ENCODE peak calls at places on chromosome 15, in nine cellular contexts. One of them, this sample, is unnamed.

GRCh38 chr15:75368689-75369239 is 357 bp upstream of the MAN2C1 start:
- DNase-seq in suprapubic skin: no peak
- DNase-seq in prostate gland: no peak
- DNase-seq in adrenal gland: no peak
- DNase-seq in right lobe of liver: no peak
- DNase-seq in tibial nerve: no peak
- DNase-seq in IMR-90: peak
- DNase-seq in body of pancreas: no peak
- DNase-seq in stomach: no peak
- DNase-seq in this sample: no peak

GRCh38 chr15:29379647-29380046 is 110.0 kb upstream of the NSMCE3 start:
- DNase-seq in prostate gland: no peak
- DNase-seq in tibial nerve: no peak
- DNase-seq in suprapubic skin: no peak
- DNase-seq in right lobe of liver: no peak
- DNase-seq in stomach: no peak
- DNase-seq in body of pancreas: no peak
- DNase-seq in IMR-90: no peak
- DNase-seq in adrenal gland: no peak
- DNase-seq in this sample: no peak

GRCh38 chr15:54789377-54789776 is 407.4 kb downstream of the RSL24D1 start:
- DNase-seq in tibial nerve: no peak
- DNase-seq in right lobe of liver: no peak
- DNase-seq in body of pancreas: no peak
- DNase-seq in suprapubic skin: no peak
- DNase-seq in IMR-90: no peak
- DNase-seq in prostate gland: no peak
- DNase-seq in stomach: no peak
- DNase-seq in adrenal gland: no peak
- DNase-seq in this sample: no peak

GRCh38 chr15:93057618-93058017 is 31.4 kb downstream of the RGMA start:
- DNase-seq in right lobe of liver: no peak
- DNase-seq in suprapubic skin: no peak
- DNase-seq in adrenal gland: no peak
- DNase-seq in prostate gland: no peak
- DNase-seq in tibial nerve: no peak
- DNase-seq in IMR-90: no peak
- DNase-seq in body of pancreas: no peak
- DNase-seq in stomach: no peak
- DNase-seq in this sample: no peak

GRCh38 chr15:58520936-58521292 is 89.1 kb downstream of the LIPC start:
- DNase-seq in tibial nerve: no peak
- DNase-seq in prostate gland: no peak
- DNase-seq in adrenal gland: no peak
- DNase-seq in suprapubic skin: no peak
- DNase-seq in body of pancreas: no peak
- DNase-seq in IMR-90: no peak
- DNase-seq in stomach: no peak
- DNase-seq in right lobe of liver: no peak
- DNase-seq in this sample: no peak

GRCh38 chr15:100879046-100879445 is 585 bp upstream of the ALDH1A3 start:
- DNase-seq in body of pancreas: no peak
- DNase-seq in tibial nerve: no peak
- DNase-seq in right lobe of liver: no peak
- DNase-seq in stomach: no peak
- DNase-seq in prostate gland: no peak
- DNase-seq in adrenal gland: no peak
- DNase-seq in suprapubic skin: peak
- DNase-seq in IMR-90: no peak
- DNase-seq in this sample: peak

GRCh38 chr15:84905016-84905916 is 20.8 kb downstream of the SLC28A1 start:
- DNase-seq in IMR-90: no peak
- DNase-seq in stomach: no peak
- DNase-seq in adrenal gland: no peak
- DNase-seq in suprapubic skin: no peak
- DNase-seq in body of pancreas: no peak
- DNase-seq in right lobe of liver: no peak
- DNase-seq in tibial nerve: no peak
- DNase-seq in prostate gland: no peak
- DNase-seq in this sample: no peak

GRCh38 chr15:47399100-47399499 is 318.2 kb upstream of the SEMA6D start:
- DNase-seq in body of pancreas: no peak
- DNase-seq in suprapubic skin: no peak
- DNase-seq in prostate gland: no peak
- DNase-seq in tibial nerve: no peak
- DNase-seq in IMR-90: peak
- DNase-seq in stomach: no peak
- DNase-seq in adrenal gland: no peak
- DNase-seq in right lobe of liver: no peak
- DNase-seq in this sample: no peak

GRCh38 chr15:71697999-71698398 is 112.4 kb upstream of the NR2E3 start:
- DNase-seq in tibial nerve: no peak
- DNase-seq in suprapubic skin: no peak
- DNase-seq in right lobe of liver: no peak
- DNase-seq in IMR-90: no peak
- DNase-seq in stomach: no peak
- DNase-seq in body of pancreas: no peak
- DNase-seq in prostate gland: no peak
- DNase-seq in adrenal gland: no peak
- DNase-seq in this sample: no peak

GRCh38 chr15:50415752-50416404 is 8.3 kb upstream of the USP8 start:
- DNase-seq in adrenal gland: no peak
- DNase-seq in suprapubic skin: no peak
- DNase-seq in right lobe of liver: no peak
- DNase-seq in prostate gland: no peak
- DNase-seq in body of pancreas: no peak
- DNase-seq in stomach: no peak
- DNase-seq in IMR-90: peak
- DNase-seq in tibial nerve: no peak
- DNase-seq in this sample: no peak

GRCh38 chr15:59940928-59941327 is 63.2 kb upstream of the FOXB1 start:
- DNase-seq in right lobe of liver: no peak
- DNase-seq in IMR-90: no peak
- DNase-seq in tibial nerve: no peak
- DNase-seq in prostate gland: no peak
- DNase-seq in body of pancreas: no peak
- DNase-seq in stomach: no peak
- DNase-seq in suprapubic skin: no peak
- DNase-seq in adrenal gland: no peak
- DNase-seq in this sample: no peak

GRCh38 chr15:95448531-95449210 is 881.8 kb upstream of the NR2F2 start:
- DNase-seq in adrenal gland: no peak
- DNase-seq in IMR-90: peak
- DNase-seq in stomach: no peak
- DNase-seq in suprapubic skin: no peak
- DNase-seq in right lobe of liver: no peak
- DNase-seq in prostate gland: no peak
- DNase-seq in body of pancreas: no peak
- DNase-seq in tibial nerve: no peak
- DNase-seq in this sample: no peak

GRCh38 chr15:90031231-90031791 is 30.2 kb downstream of the ZNF710 start:
- DNase-seq in tibial nerve: no peak
- DNase-seq in IMR-90: peak
- DNase-seq in stomach: no peak
- DNase-seq in suprapubic skin: peak
- DNase-seq in adrenal gland: no peak
- DNase-seq in prostate gland: no peak
- DNase-seq in body of pancreas: no peak
- DNase-seq in right lobe of liver: peak
- DNase-seq in this sample: peak

GRCh38 chr15:75809986-75810750 is 33.1 kb upstream of the UBE2Q2 start:
- DNase-seq in prostate gland: no peak
- DNase-seq in suprapubic skin: no peak
- DNase-seq in IMR-90: no peak
- DNase-seq in right lobe of liver: no peak
- DNase-seq in adrenal gland: no peak
- DNase-seq in body of pancreas: peak
- DNase-seq in stomach: peak
- DNase-seq in tibial nerve: no peak
- DNase-seq in this sample: no peak

GRCh38 chr15:60649845-60650548 is 171.1 kb upstream of the ICE2 start:
- DNase-seq in right lobe of liver: no peak
- DNase-seq in suprapubic skin: no peak
- DNase-seq in tibial nerve: no peak
- DNase-seq in IMR-90: peak
- DNase-seq in prostate gland: no peak
- DNase-seq in body of pancreas: no peak
- DNase-seq in adrenal gland: no peak
- DNase-seq in stomach: no peak
- DNase-seq in this sample: no peak

GRCh38 chr15:66638377-66638776 is 63.7 kb upstream of the SMAD6 start:
- DNase-seq in IMR-90: no peak
- DNase-seq in adrenal gland: no peak
- DNase-seq in body of pancreas: no peak
- DNase-seq in suprapubic skin: no peak
- DNase-seq in tibial nerve: no peak
- DNase-seq in right lobe of liver: peak
- DNase-seq in stomach: no peak
- DNase-seq in prostate gland: no peak
- DNase-seq in this sample: no peak

GRCh38 chr15:55587321-55588069 is 650 bp downstream of the PYGO1 start:
- DNase-seq in right lobe of liver: no peak
- DNase-seq in prostate gland: no peak
- DNase-seq in stomach: no peak
- DNase-seq in suprapubic skin: peak
- DNase-seq in IMR-90: peak
- DNase-seq in tibial nerve: no peak
- DNase-seq in adrenal gland: peak
- DNase-seq in body of pancreas: peak
- DNase-seq in this sample: peak

DNA sequence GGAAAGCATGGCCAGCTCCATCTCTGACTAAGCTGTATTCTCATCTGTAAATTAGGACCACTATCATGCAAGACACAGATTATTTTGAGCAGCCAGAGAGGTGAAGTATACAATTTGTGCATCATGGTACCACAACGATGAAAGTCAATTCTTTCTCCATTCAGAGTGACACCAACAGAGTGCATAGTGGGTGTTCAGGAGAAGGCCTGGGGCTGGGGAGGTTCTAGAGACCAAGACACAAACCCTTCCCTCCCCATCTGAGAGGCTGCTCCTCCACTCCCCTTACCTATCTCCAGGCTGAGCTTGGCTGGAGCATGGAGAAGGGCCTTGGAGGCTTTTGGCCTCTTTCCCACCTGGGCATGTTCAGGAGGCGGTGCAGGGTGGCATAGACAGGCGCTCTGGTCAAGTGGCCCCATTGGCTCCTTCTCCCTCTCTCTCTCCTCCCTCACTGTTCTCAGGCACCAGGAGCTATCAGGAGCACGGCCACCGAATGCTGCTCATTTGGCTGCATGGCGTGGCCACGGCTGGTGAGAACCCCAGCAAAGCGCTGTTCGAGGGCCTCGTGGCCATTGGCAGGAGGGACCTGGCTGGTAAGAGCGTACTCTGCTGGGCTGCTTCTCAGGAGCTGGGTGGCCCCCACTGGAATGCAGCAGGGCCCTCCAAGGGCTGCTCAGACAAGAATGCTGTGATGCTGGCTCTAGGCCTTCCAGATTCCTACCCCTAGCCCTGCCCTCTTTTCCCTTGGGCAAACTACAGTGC is 37.9 kb downstream of the ANKDD1A start:
- DNase-seq in suprapubic skin: no peak
- DNase-seq in stomach: no peak
- DNase-seq in prostate gland: no peak
- DNase-seq in tibial nerve: no peak
- DNase-seq in IMR-90: no peak
- DNase-seq in adrenal gland: no peak
- DNase-seq in body of pancreas: no peak
- DNase-seq in right lobe of liver: no peak
- DNase-seq in this sample: no peak
- TF ChIP-seq POLR2A in suprapubic skin: no peak
- TF ChIP-seq POLR2A in stomach: no peak
- TF ChIP-seq POLR2A in prostate gland: no peak
- TF ChIP-seq POLR2A in tibial nerve: no peak
- TF ChIP-seq POLR2A in IMR-90: no peak
- TF ChIP-seq POLR2A in adrenal gland: no peak
- TF ChIP-seq POLR2A in body of pancreas: no peak
- TF ChIP-seq POLR2A in right lobe of liver: no peak
- TF ChIP-seq POLR2A in this sample: no peak

DNA sequence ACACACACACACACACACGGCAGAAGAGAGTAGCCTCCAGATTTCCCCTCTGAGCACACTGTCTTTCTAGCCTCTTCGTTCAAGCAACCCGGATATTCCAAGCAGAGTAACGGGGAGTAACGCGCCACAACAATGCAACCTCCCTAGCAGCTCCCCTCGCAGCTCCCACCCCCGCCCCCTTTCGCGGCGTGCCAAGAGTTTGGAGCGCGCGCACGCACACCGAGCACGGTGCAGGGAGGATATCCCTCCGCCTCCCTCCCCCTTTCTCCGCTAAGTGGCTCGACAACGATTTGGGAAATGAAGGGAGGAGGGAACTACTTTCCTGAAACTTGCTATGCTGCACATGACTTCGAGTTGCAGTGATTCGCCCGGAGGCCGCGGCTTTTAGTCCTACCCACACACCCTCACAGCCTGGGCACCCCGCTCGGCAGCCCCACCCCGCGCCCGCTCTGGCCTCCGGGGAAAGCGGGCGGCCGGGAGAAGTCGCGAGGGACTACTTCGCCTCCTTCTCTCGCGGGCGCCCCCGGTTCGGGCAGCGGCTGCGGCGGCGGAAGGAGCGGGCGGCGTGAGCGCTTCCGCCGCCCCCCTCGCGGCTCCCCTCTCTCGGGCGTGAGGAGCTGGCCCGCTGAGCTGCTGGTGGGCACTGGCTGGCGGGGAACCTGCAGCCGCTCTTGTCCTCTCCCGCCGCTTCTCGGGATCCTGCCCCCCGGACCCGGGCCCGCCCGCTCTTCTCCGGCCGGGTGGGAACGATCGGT is 733 bp upstream of the SPRED1 start:
- DNase-seq in right lobe of liver: peak
- DNase-seq in prostate gland: peak
- DNase-seq in adrenal gland: peak
- DNase-seq in IMR-90: peak
- DNase-seq in suprapubic skin: peak
- DNase-seq in stomach: peak
- DNase-seq in tibial nerve: peak
- DNase-seq in body of pancreas: peak
- DNase-seq in this sample: peak
- TF ChIP-seq POLR2A in right lobe of liver: peak
- TF ChIP-seq POLR2A in prostate gland: peak
- TF ChIP-seq POLR2A in adrenal gland: peak
- TF ChIP-seq POLR2A in IMR-90: peak
- TF ChIP-seq POLR2A in suprapubic skin: peak
- TF ChIP-seq POLR2A in stomach: no peak
- TF ChIP-seq POLR2A in tibial nerve: peak
- TF ChIP-seq POLR2A in body of pancreas: peak
- TF ChIP-seq POLR2A in this sample: no peak

GRCh38 chr15:70048196-70048565 is 49.5 kb downstream of the TLE3 start:
- DNase-seq in stomach: no peak
- DNase-seq in prostate gland: no peak
- DNase-seq in tibial nerve: no peak
- DNase-seq in adrenal gland: no peak
- DNase-seq in right lobe of liver: no peak
- DNase-seq in body of pancreas: no peak
- DNase-seq in suprapubic skin: peak
- DNase-seq in IMR-90: no peak
- DNase-seq in this sample: no peak
- TF ChIP-seq POLR2A in stomach: no peak
- TF ChIP-seq POLR2A in prostate gland: no peak
- TF ChIP-seq POLR2A in tibial nerve: no peak
- TF ChIP-seq POLR2A in adrenal gland: no peak
- TF ChIP-seq POLR2A in right lobe of liver: no peak
- TF ChIP-seq POLR2A in body of pancreas: no peak
- TF ChIP-seq POLR2A in suprapubic skin: no peak
- TF ChIP-seq POLR2A in IMR-90: no peak
- TF ChIP-seq POLR2A in this sample: no peak

GRCh38 chr15:42736793-42737528 is at the start of gene CDAN1:
- DNase-seq in prostate gland: peak
- DNase-seq in body of pancreas: peak
- DNase-seq in tibial nerve: peak
- DNase-seq in right lobe of liver: peak
- DNase-seq in adrenal gland: peak
- DNase-seq in stomach: peak
- DNase-seq in suprapubic skin: peak
- DNase-seq in IMR-90: peak
- DNase-seq in this sample: peak
- TF ChIP-seq POLR2A in prostate gland: peak
- TF ChIP-seq POLR2A in body of pancreas: peak
- TF ChIP-seq POLR2A in tibial nerve: peak
- TF ChIP-seq POLR2A in right lobe of liver: peak
- TF ChIP-seq POLR2A in adrenal gland: peak
- TF ChIP-seq POLR2A in stomach: no peak
- TF ChIP-seq POLR2A in suprapubic skin: peak
- TF ChIP-seq POLR2A in IMR-90: peak
- TF ChIP-seq POLR2A in this sample: peak

This sample was measured in GM12892.